ENCODE peak calls at places on chromosomes 5 and 9, in four cellular contexts. Q is thyroid gland, S is IMR-90, G is heart right ventricle. Z is an unnamed sample.

GRCh38 chr5:153896117-153896516 is 142.6 kb downstream of the FAM114A2 start:
- DNase-seq in Q (no peak), G (no peak), S (peak), Z (no peak)

GRCh38 chr5:1507016-1507375 is 16.8 kb downstream of the LPCAT1 start:
- DNase-seq in Q (no peak), S (no peak), G (no peak), Z (no peak)

GRCh38 chr9:119412399-119412798 is 43.2 kb upstream of the BRINP1 start:
- DNase-seq in S (no peak), G (no peak), Q (no peak), Z (no peak)

GRCh38 chr5:153147891-153148623 is 342.4 kb upstream of the GRIA1 start:
- DNase-seq in Q (peak), G (no peak), S (no peak), Z (peak)

GRCh38 chr5:12777342-12777741 is 873.1 kb upstream of the CTNND2 start:
- DNase-seq in S (no peak), G (no peak), Q (no peak), Z (no peak)

GRCh38 chr5:134139377-134139851 is 24.9 kb downstream of the TCF7 start:
- DNase-seq in Q (peak), G (no peak), S (no peak), Z (no peak)

GRCh38 chr9:3647652-3648051 is 121.9 kb upstream of the RFX3 start:
- DNase-seq in Q (no peak), S (no peak), G (no peak), Z (no peak)

GRCh38 chr5:36664762-36665161 is 58.4 kb downstream of the SLC1A3 start:
- DNase-seq in S (no peak), Q (no peak), G (no peak), Z (no peak)

GRCh38 chr5:108361771-108362170 is 20.1 kb downstream of the FBXL17 start:
- DNase-seq in G (no peak), Q (no peak), S (no peak), Z (no peak)

GRCh38 chr9:96218821-96219614 is 83.0 kb downstream of the HSD17B3 start:
- DNase-seq in Q (peak), G (no peak), S (no peak), Z (no peak)

GRCh38 chr9:133115604-133116345 is 5.3 kb downstream of the RALGDS start:
- DNase-seq in Q (no peak), G (no peak), S (peak), Z (no peak)

GRCh38 chr9:12785941-12786340 is 11.1 kb downstream of the LURAP1L start:
- DNase-seq in G (no peak), S (no peak), Q (no peak), Z (no peak)

GRCh38 chr9:12783767-12784460 is 9.1 kb downstream of the LURAP1L start:
- DNase-seq in S (no peak), Q (no peak), G (no peak), Z (no peak)

GRCh38 chr9:12785251-12785880 is 10.5 kb downstream of the LURAP1L start:
- DNase-seq in S (peak), Q (peak), G (no peak), Z (no peak)

GRCh38 chr9:12781334-12781733 is 6.5 kb downstream of the LURAP1L start:
- DNase-seq in Q (no peak), S (no peak), G (no peak), Z (no peak)

DNA sequence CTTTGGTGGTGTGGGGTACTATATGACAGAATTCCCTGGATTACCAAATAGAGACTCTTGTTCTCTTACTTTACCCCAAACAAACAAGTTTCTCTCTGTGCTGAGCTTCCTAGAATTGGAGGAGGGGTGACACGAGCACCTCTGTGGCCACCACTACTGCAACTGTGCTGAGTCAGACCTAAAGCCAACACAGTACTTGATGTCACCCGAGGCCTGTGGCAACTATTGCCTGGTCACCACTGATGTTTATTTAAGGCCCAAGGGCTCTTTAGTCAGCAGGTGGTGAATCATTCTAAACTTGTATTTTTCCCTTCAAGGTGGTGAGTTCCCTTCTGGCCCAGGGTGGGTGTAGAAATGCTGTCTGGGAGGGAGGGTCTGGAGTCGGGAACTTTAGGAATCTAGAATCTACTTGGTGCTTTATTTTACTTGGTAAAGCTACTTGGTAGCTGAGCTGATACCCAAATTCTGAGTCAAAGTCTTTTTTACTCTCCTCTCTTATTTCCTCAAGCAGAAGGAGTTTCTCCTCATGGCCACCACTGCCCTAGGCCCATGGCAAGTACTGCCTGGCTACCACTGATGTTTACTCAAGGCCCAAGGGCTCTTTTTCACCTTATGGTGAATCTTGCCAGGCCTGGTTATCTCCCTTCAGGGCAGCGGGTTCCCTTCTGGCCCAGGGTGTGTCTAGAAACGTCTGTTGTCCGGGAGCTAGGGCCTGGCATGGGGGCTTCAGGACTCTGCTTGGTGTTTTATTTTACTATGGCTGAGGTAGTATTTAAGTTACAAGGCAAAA is 9.8 kb downstream of the LURAP1L start:
- DNase-seq in G (no peak), S (peak), Q (peak), Z (no peak)
- H3K27ac ChIP-seq in G (peak), S (peak), Q (peak), Z (no peak)

GRCh38 chr5:157516626-157517325 is 56.8 kb downstream of the NIPAL4 start:
- DNase-seq in S (peak), G (peak), Q (peak), Z (peak)
- H3K27ac ChIP-seq in S (peak), G (peak), Q (peak), Z (peak)

GRCh38 chr5:95955996-95956899 is 5.4 kb downstream of the ELL2 start:
- DNase-seq in Q (peak), S (no peak), G (no peak), Z (peak)
- H3K27ac ChIP-seq in Q (no peak), S (peak), G (peak), Z (peak)

GRCh38 chr9:6410653-6411052 is 2.3 kb upstream of the UHRF2 start:
- DNase-seq in Q (no peak), G (no peak), S (no peak), Z (no peak)
- H3K27ac ChIP-seq in Q (no peak), G (no peak), S (no peak), Z (no peak)

DNA sequence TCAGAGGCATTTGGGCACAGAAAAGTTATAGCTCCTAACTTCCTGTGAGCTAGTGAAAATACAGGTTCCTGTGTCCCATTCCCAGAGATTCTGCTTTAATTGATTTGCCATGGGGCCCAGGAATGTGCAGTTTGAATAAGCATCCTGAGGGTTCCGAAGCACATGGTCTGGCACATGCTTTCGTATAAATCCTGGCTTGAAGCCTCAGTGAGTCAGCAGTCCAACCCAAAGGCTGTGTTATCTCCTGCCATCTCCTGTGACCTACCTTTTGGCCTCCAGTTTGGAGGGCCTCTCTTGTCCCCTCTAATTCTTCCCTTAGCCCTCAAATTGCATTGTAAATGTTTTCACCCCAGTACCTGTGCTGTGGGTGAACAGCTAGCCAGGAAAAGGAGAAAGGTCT is 183.8 kb downstream of the NR3C1 start:
- DNase-seq in S (peak), Q (no peak), G (no peak), Z (no peak)
- H3K27ac ChIP-seq in S (no peak), Q (no peak), G (peak), Z (no peak)

GRCh38 chr5:80479713-80480112 is 8.2 kb upstream of the FAM151B start:
- DNase-seq in G (no peak), Q (no peak), S (no peak), Z (no peak)
- H3K27ac ChIP-seq in G (no peak), Q (no peak), S (no peak), Z (peak)

Z was measured in cardiac muscle cell.